ENCODE peak calls at places on chromosomes 12 and 14, in seven cellular contexts. B is IMR-90, K is neuronal stem cell, W is H1, X is H9, I is mesenchymal stem cell, R is trophoblast cell. Q is an unnamed sample.

GRCh38 chr14:63663428-63664142 is 21.9 kb upstream of the WDR89 start:
- DNase-seq in B (no peak), K (no peak), W (no peak), X (no peak), I (no peak), R (peak), Q (peak)

GRCh38 chr12:107131832-107132616 is 38.7 kb upstream of the CRY1 start:
- DNase-seq in B (peak), K (peak), W (peak), X (peak), I (peak), R (peak), Q (peak)

GRCh38 chr14:49766839-49767238 is 1.1 kb upstream of the KLHDC2 start:
- DNase-seq in B (no peak), K (peak), W (no peak), X (no peak), I (no peak), R (no peak), Q (peak)

GRCh38 chr12:119695034-119695433 is 27.1 kb downstream of the PRKAB1 start:
- DNase-seq in B (no peak), K (no peak), W (no peak), X (peak), I (peak), R (no peak), Q (peak)

GRCh38 chr12:116338064-116338872 is 60.8 kb upstream of the MED13L start:
- DNase-seq in B (no peak), K (peak), W (no peak), X (peak), I (no peak), R (peak), Q (peak)

GRCh38 chr12:101455685-101456084 is 19.5 kb upstream of the SPIC start:
- DNase-seq in B (no peak), K (no peak), W (no peak), X (no peak), I (no peak), R (no peak), Q (no peak)

GRCh38 chr12:47193066-47193465 is 113.3 kb upstream of the AMIGO2 start:
- DNase-seq in B (no peak), K (no peak), W (no peak), X (no peak), I (no peak), R (no peak), Q (no peak)

GRCh38 chr12:8817856-8818255 is 4.6 kb upstream of the A2ML1 start:
- DNase-seq in B (no peak), K (no peak), W (no peak), X (no peak), I (no peak), R (peak), Q (no peak)

GRCh38 chr12:3022411-3022810 is 54.8 kb upstream of the TSPAN9 start:
- DNase-seq in B (no peak), K (no peak), W (no peak), X (no peak), I (no peak), R (no peak), Q (no peak)

DNA sequence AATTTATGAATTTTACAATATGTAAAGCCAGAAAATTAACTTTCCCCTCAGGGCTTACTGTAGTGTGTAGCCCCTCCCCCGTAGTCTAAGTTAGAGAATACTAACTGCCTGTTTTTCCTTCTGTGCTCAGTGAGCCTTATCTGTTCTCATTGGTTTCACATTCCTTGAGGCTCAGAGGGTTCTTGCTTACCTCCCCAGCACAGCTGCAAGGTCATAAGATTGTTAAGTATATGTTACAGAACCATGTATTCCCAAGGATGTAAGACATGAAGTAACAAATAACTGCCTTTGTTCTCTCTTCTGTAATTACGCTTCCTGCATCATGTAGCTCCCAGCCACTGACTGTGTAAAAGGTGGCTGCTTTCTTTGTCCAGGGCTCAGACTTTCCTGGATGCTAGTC is 1351.1 kb downstream of the TMEM121 start:
- DNase-seq in B (no peak), K (no peak), W (no peak), X (no peak), I (no peak), R (no peak), Q (no peak)
- H3K18ac ChIP-seq in B (no peak), K (no peak), W (no peak), X (no peak), I (no peak), R (no peak), Q (no peak)

GRCh38 chr14:68217891-68218290 is 398.3 kb downstream of the RAD51B start:
- DNase-seq in B (no peak), K (no peak), W (no peak), X (no peak), I (no peak), R (no peak), Q (no peak)
- H3K18ac ChIP-seq in B (no peak), K (no peak), W (no peak), X (no peak), I (no peak), R (no peak), Q (no peak)

GRCh38 chr12:132224484-132224883 is 80.2 kb downstream of the NOC4L start:
- DNase-seq in B (no peak), K (no peak), W (no peak), X (no peak), I (no peak), R (no peak), Q (no peak)

GRCh38 chr12:132227782-132228417 is 83.6 kb downstream of the NOC4L start:
- DNase-seq in B (no peak), K (no peak), W (no peak), X (no peak), I (no peak), R (no peak), Q (no peak)

GRCh38 chr12:132225214-132225613 is 81.0 kb downstream of the NOC4L start:
- DNase-seq in B (no peak), K (no peak), W (no peak), X (no peak), I (no peak), R (no peak), Q (no peak)

GRCh38 chr12:132227156-132227555 is 82.9 kb downstream of the NOC4L start:
- DNase-seq in B (no peak), K (no peak), W (no peak), X (no peak), I (no peak), R (no peak), Q (no peak)

DNA sequence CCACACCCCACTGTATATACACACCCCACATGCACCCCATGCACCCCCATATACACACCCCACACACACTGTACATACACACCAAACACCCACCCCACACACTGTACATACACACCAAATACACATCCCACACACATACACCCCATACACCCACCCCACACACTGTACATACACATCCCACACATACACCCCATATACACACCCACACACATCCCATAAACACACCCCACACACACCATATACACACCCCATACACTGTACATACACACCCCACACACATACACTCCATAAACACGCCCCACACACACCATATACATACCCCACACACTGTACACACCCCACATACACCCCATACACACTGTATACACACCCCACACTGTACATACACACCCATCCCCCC is 82.3 kb downstream of the NOC4L start:
- DNase-seq in B (no peak), K (no peak), W (no peak), X (no peak), I (no peak), R (no peak), Q (no peak)
- H3K18ac ChIP-seq in B (no peak), K (no peak), W (no peak), X (no peak), I (no peak), R (no peak), Q (no peak)

DNA sequence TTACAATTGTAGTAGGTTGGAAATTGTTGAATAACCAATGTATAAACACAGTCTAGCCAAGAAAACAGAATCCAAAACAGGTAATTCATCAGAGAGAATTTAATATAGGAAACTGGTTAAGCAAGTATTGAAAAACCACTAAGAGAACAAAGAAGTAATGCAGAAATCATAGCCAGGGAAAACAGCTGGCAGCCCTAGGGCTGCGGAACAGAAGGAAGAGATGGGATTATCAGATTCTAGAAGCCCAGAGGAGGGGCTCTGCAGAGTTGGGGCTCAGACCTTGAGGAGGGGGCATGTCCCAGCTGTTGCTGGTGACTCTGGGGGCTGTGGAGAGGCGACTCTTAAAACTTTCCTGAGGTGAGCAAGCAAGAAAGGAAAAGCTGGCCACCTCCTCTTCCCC is 49.4 kb downstream of the CD9 start:
- DNase-seq in B (no peak), K (no peak), W (no peak), X (no peak), I (no peak), R (no peak), Q (no peak)
- H3K18ac ChIP-seq in B (no peak), K (no peak), W (no peak), X (no peak), I (no peak), R (no peak), Q (no peak)

GRCh38 chr12:62629413-62629812 is 162.8 kb downstream of the MON2 start:
- DNase-seq in B (no peak), K (no peak), W (no peak), X (peak), I (no peak), R (no peak), Q (peak)
- H3K18ac ChIP-seq in B (no peak), K (no peak), W (no peak), X (no peak), I (no peak), R (no peak), Q (no peak)

GRCh38 chr14:55843718-55844403 is 263.9 kb downstream of the KTN1 start:
- DNase-seq in B (peak), K (no peak), W (no peak), X (no peak), I (no peak), R (no peak), Q (no peak)
- H3K18ac ChIP-seq in B (no peak), K (no peak), W (no peak), X (no peak), I (no peak), R (no peak), Q (no peak)

GRCh38 chr12:5971194-5971850 is 26.3 kb upstream of the ANO2 start:
- DNase-seq in B (no peak), K (no peak), W (no peak), X (peak), I (no peak), R (no peak), Q (no peak)

GRCh38 chr12:5976711-5977110 is 31.7 kb upstream of the ANO2 start:
- DNase-seq in B (no peak), K (no peak), W (no peak), X (no peak), I (no peak), R (no peak), Q (no peak)

GRCh38 chr12:5977556-5977955 is 32.5 kb upstream of the ANO2 start:
- DNase-seq in B (no peak), K (no peak), W (no peak), X (no peak), I (no peak), R (no peak), Q (no peak)

GRCh38 chr12:5969974-5970690 is 25.1 kb upstream of the ANO2 start:
- DNase-seq in B (no peak), K (no peak), W (no peak), X (peak), I (no peak), R (peak), Q (peak)

DNA sequence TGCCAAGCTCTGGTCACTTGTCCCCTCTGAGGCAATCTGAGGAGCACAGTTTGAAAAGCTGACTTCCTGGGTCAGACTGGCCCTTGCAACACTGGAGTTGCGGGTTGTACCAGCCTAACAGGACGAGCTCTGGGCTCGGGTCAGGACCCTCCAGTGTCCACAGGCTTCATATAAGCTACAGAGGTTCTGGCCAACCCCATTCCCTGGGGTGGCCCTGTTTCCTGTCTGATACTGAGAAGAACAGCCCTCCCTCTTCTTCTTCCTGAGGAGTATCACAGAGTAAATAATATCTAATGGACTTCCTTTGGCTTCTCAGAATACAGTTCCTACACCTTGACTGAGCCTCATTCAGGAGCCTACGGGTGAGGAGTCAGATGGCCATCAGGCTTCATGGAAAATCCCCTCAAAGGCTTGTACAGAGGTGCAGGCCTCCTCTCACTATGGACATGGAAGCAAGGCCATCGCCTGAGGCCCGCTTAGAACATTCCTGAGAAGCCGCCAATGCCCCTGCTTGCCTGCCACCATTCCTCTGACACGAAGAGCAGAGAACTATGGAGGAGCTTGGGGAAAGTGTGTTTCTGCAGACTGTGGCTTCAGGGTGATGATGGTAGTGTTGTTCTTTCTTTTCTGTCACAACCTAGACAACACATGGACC is 28.5 kb upstream of the ANO2 start:
- DNase-seq in B (no peak), K (no peak), W (no peak), X (no peak), I (no peak), R (peak), Q (no peak)
- H3K18ac ChIP-seq in B (no peak), K (no peak), W (no peak), X (no peak), I (no peak), R (no peak), Q (no peak)

GRCh38 chr12:54428050-54429013 is 9.3 kb upstream of the ITGA5 start:
- DNase-seq in B (peak), K (no peak), W (no peak), X (peak), I (peak), R (no peak), Q (no peak)
- H3K18ac ChIP-seq in B (peak), K (peak), W (no peak), X (no peak), I (peak), R (no peak), Q (peak)